ENCODE peak calls at places on chromosomes 6 and 20, in six cellular contexts. J is stomach, G is AG04450, N is IMR-90, M is pancreas, I is fibroblast of lung. E is an unnamed sample.

GRCh38 chr6:152206072-152206818 is 398.8 kb downstream of the ESR1 start:
- DNase-seq in G (no peak), I (peak), J (peak), N (peak), M (no peak), E (peak)

GRCh38 chr6:154506108-154506507 is 4.4 kb downstream of the CNKSR3 start:
- DNase-seq in N (no peak), J (no peak), I (no peak), G (no peak), M (no peak), E (no peak)

GRCh38 chr20:49979030-49979832 is 3.5 kb upstream of the SNAI1 start:
- DNase-seq in N (no peak), J (peak), M (peak), I (no peak), G (no peak), E (peak)

GRCh38 chr6:69624944-69625343 is 171.9 kb downstream of the LMBRD1 start:
- DNase-seq in G (no peak), J (no peak), M (no peak), N (no peak), I (peak), E (no peak)

GRCh38 chr6:136822051-136822378 is 377 bp upstream of the PEX7 start:
- DNase-seq in I (no peak), M (no peak), J (no peak), N (peak), G (no peak), E (no peak)

GRCh38 chr6:112781236-112781635 is 434.1 kb downstream of the RFPL4B start:
- DNase-seq in N (peak), J (no peak), M (no peak), I (peak), G (no peak), E (no peak)

GRCh38 chr6:111825439-111825838 is 47.8 kb downstream of the FYN start:
- DNase-seq in G (no peak), J (no peak), M (no peak), N (no peak), I (no peak), E (no peak)

GRCh38 chr20:34904202-34904621 is 27.8 kb downstream of the ACSS2 start:
- DNase-seq in M (no peak), J (peak), G (no peak), N (no peak), I (no peak), E (no peak)

GRCh38 chr6:133754298-133754697 is 134.6 kb upstream of the TCF21 start:
- DNase-seq in M (no peak), G (no peak), N (no peak), I (no peak), J (no peak), E (no peak)

GRCh38 chr6:125191916-125192609 is 38.5 kb downstream of the TPD52L1 start:
- DNase-seq in J (peak), N (peak), I (peak), G (peak), M (no peak), E (peak)

GRCh38 chr6:158262755-158263154 is 49.5 kb upstream of the TULP4 start:
- DNase-seq in M (no peak), J (no peak), G (no peak), N (no peak), I (no peak), E (no peak)
- H3K27ac ChIP-seq in M (no peak), J (no peak), G (no peak), N (no peak), I (no peak), E (no peak)

DNA sequence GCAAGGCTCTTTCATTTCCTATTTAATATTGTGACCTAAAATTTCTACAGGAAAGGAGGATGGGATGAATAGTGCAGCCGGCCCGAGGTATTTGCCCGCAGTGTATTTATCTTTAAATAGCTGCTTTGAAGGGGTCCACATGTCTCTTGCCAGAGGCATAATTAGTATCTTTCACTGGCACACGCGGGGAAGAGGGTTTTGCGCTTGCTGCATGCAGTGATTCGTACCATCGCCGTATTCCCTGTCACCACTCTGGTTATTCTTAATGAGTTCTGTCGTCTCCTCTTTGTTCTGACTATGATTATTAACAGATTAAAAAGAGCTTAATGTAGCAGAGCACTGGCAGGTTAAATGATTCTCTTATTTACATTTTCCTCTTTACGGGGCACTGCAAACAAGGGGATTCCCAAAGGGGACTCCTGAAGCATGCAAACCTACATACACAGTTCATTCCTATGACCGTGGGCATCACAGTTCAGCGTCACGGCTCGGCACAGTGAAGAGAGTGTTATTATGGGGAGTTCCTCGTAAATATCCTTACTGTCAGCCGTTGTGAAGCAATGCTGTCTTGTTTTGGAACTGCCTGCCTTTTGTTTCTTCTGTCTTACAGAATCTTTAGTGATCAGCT is 204.8 kb downstream of the DTNBP1 start:
- DNase-seq in N (no peak), G (no peak), M (no peak), J (no peak), I (no peak), E (no peak)
- H3K4me3 ChIP-seq in N (no peak), G (no peak), M (no peak), J (no peak), I (no peak), E (no peak)

DNA sequence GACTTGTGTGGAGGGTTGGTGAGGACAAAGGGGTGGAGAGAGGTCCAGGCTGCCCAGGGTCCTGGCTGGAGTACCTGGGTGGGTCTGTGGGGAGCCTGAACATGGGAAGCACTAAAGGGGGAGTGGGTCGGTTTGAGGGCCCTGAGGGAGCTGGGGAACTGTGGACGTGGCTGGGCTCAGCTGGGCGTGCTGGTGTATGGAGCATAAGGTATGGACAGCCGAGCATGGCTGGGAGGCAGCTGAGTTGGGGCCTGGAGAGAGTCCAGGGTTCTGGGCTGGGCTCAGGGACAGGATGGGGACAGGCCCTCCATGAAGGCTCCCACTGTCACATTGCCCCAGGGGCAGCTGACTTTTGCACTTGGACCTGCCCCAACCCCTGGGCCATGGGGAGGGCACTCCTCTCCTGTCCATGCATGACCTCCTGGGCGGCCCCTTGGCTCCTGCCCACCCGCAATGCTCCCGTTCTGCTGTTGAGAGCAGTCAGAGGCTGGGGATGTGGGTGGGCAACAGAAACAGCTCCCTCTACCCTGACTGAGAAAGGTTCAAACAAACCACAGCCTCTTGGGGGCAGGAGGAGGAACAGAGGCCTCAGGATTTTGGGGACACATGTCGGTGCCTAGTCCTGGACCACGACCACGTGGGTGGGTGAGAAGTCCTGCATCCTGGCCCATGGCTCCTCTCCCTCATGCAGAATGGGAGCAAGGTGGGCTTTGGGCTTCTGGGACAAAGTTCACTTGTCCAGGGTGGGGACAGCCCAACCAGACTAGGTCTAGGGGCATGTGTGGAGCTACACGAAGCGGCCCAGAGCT is 4.5 kb downstream of the C20orf204 start:
- DNase-seq in J (no peak), I (no peak), G (no peak), M (peak), N (no peak), E (no peak)
- H3K27ac ChIP-seq in J (peak), I (no peak), G (no peak), M (no peak), N (no peak), E (no peak)

DNA sequence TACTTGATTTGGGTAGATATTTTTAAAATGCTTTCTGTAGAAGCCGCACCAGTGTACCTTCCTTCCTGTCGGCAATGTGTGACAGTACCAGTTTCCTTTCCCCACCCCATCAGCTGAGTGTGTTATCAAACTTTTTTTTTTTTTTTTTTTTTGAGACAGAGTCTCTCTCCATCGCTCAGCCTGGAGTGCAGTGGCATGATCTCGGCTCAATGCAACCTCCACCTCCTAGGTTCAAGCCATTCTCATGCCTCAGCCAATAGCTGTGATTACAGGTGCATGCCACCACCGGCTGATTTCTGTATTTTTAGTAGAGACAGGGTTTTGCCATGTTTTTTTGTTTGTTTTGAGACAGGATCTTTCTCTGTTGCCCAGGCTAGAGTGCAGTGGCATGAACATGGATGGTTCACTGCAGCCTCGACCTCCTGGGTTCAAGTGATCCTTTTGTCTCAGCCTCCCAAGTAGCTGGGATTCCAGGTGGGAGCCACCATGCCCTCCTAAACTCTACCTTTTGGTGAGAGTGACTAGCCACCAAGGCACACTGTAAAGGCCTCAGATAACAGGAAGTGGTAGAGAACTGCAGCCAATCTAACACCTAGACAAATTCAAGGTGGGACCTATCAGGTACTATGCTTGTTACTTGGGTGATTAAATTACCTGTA is 26.5 kb upstream of the ZBTB22 start:
- DNase-seq in G (no peak), N (no peak), M (no peak), I (no peak), J (no peak), E (peak)
- H3K4me3 ChIP-seq in G (no peak), N (no peak), M (no peak), I (no peak), J (no peak), E (peak)

GRCh38 chr6:44255848-44256247 is 1.5 kb downstream of the SLC35B2 start:
- DNase-seq in M (no peak), J (no peak), I (no peak), G (no peak), N (no peak), E (no peak)
- H3K27ac ChIP-seq in M (peak), J (peak), I (peak), G (no peak), N (peak), E (peak)

DNA sequence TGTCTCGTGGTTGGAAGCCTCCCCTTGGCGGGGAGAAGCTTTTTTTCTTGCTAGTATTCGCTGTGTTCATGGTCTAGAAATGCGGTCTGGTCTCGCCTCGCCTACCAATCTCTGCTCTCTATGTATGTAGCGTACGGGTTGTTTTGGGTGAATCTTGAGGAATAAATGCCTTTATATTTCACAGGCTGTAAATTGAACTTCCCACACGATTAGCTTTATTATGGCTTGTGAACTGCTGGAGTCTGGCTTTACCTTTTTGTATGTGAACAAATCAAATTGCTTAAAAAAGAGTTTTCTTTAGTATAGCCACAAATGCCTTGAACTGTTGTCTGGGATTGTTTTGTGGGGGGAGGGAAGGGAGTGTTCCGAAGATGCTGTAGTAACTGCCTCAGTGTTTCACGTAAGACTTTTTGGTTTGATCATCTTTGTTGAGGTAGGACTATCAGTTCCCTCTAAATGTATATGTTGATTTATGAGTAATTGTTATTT is 2.2 kb downstream of the INSM1 start:
- DNase-seq in G (no peak), I (no peak), N (no peak), J (no peak), M (no peak), E (no peak)
- H3K4me3 ChIP-seq in G (no peak), I (no peak), N (no peak), J (peak), M (peak), E (no peak)

GRCh38 chr6:30750379-30750668 is 6.0 kb upstream of the IER3 start:
- DNase-seq in M (no peak), G (no peak), I (no peak), J (no peak), N (no peak), E (no peak)
- H3K27ac ChIP-seq in M (peak), G (peak), I (peak), J (peak), N (peak), E (no peak)